ENCODE peak calls at places on chromosomes 16 and 17, in nine cellular contexts. J is adrenal gland; I is prostate gland; G is cardiac muscle cell; B is heart right ventricle; Z is right atrium auricular region; V is naive thymus-derived CD4-positive, alpha-beta T cell; K is HL-60; Y is thoracic aorta. P is an unnamed sample.

GRCh38 chr16:46745594-46745993 is 2.5 kb downstream of the MYLK3 start:
- DNase-seq in I (no peak), V (no peak), Z (no peak), J (no peak), Y (no peak), K (no peak), B (no peak), G (no peak), P (no peak)

GRCh38 chr16:31083556-31083955 is 5.2 kb downstream of the PRSS53 start:
- DNase-seq in G (no peak), Y (no peak), I (no peak), B (no peak), J (no peak), V (no peak), Z (no peak), K (no peak), P (no peak)

GRCh38 chr17:72422505-72423285 is 301.9 kb downstream of the SOX9 start:
- DNase-seq in K (no peak), I (no peak), J (no peak), Z (peak), V (no peak), B (peak), Y (no peak), G (peak), P (peak)

GRCh38 chr17:57557793-57558681 is 187.1 kb downstream of the CCDC182 start:
- DNase-seq in J (no peak), K (no peak), Z (no peak), B (no peak), V (no peak), G (no peak), I (no peak), Y (no peak), P (peak)

GRCh38 chr17:81453712-81454111 is 58.5 kb downstream of the BAHCC1 start:
- DNase-seq in K (peak), J (no peak), G (no peak), Y (no peak), Z (no peak), I (no peak), V (peak), B (no peak), P (no peak)

GRCh38 chr17:57114085-57114673 is 29.1 kb downstream of the AKAP1 start:
- DNase-seq in Y (no peak), B (peak), K (peak), G (peak), Z (no peak), I (no peak), V (peak), J (peak), P (no peak)

GRCh38 chr17:27339836-27340550 is 46.1 kb downstream of the WSB1 start:
- DNase-seq in K (no peak), B (no peak), Y (no peak), G (no peak), I (no peak), V (no peak), Z (no peak), J (no peak), P (peak)

GRCh38 chr17:32833526-32833925 is 43.4 kb downstream of the MYO1D start:
- DNase-seq in Y (no peak), J (no peak), V (no peak), Z (no peak), B (no peak), I (no peak), K (no peak), G (no peak), P (no peak)

GRCh38 chr17:59330314-59330942 is 1.0 kb upstream of the YPEL2 start:
- DNase-seq in I (peak), G (peak), K (no peak), Z (peak), Y (no peak), J (peak), V (peak), B (peak), P (no peak)

GRCh38 chr16:89113152-89113547 is 19.5 kb downstream of the ACSF3 start:
- DNase-seq in I (no peak), G (no peak), Z (no peak), B (no peak), J (no peak), Y (no peak), V (no peak), K (no peak), P (no peak)

GRCh38 chr17:40032322-40033320 is 17.4 kb downstream of the CSF3 start:
- DNase-seq in Z (no peak), Y (no peak), B (peak), V (no peak), G (no peak), J (no peak), I (no peak), K (no peak), P (no peak)

GRCh38 chr17:40322417-40323315 is 13.7 kb downstream of the RARA start:
- DNase-seq in I (no peak), G (no peak), Y (peak), Z (no peak), J (peak), K (peak), B (peak), V (peak), P (no peak)

GRCh38 chr16:16833165-16833564 is 454.2 kb downstream of the NPIPA7 start:
- DNase-seq in Z (no peak), G (no peak), B (no peak), K (no peak), I (no peak), Y (no peak), V (no peak), J (no peak), P (no peak)

GRCh38 chr16:84319146-84319760 is 24.6 kb downstream of the WFDC1 start:
- DNase-seq in K (no peak), I (no peak), Y (no peak), B (no peak), Z (no peak), G (no peak), J (no peak), V (no peak), P (no peak)

GRCh38 chr17:29251969-29252866 is 5.6 kb downstream of the CRYBA1 start:
- DNase-seq in Z (no peak), B (no peak), I (no peak), V (no peak), J (no peak), Y (no peak), K (no peak), G (peak), P (no peak)

GRCh38 chr17:29253037-29253436 is 6.4 kb downstream of the CRYBA1 start:
- DNase-seq in K (no peak), B (no peak), V (no peak), G (no peak), I (no peak), J (no peak), Y (no peak), Z (no peak), P (no peak)

GRCh38 chr17:29248845-29249244 is 2.2 kb downstream of the CRYBA1 start:
- DNase-seq in K (no peak), I (no peak), J (no peak), Z (no peak), Y (no peak), B (no peak), V (no peak), G (no peak), P (no peak)

GRCh38 chr17:29251184-29251583 is 4.5 kb downstream of the CRYBA1 start:
- DNase-seq in J (no peak), G (no peak), Y (no peak), I (no peak), B (no peak), K (no peak), Z (no peak), V (no peak), P (no peak)

GRCh38 chr17:29250666-29251065 is 4.0 kb downstream of the CRYBA1 start:
- DNase-seq in Z (no peak), V (no peak), B (no peak), K (no peak), Y (no peak), J (no peak), G (no peak), I (no peak), P (no peak)
- H3K4me3 ChIP-seq in Z (no peak), V (no peak), B (no peak), K (no peak), Y (no peak), J (no peak), G (no peak), I (no peak), P (no peak)

DNA sequence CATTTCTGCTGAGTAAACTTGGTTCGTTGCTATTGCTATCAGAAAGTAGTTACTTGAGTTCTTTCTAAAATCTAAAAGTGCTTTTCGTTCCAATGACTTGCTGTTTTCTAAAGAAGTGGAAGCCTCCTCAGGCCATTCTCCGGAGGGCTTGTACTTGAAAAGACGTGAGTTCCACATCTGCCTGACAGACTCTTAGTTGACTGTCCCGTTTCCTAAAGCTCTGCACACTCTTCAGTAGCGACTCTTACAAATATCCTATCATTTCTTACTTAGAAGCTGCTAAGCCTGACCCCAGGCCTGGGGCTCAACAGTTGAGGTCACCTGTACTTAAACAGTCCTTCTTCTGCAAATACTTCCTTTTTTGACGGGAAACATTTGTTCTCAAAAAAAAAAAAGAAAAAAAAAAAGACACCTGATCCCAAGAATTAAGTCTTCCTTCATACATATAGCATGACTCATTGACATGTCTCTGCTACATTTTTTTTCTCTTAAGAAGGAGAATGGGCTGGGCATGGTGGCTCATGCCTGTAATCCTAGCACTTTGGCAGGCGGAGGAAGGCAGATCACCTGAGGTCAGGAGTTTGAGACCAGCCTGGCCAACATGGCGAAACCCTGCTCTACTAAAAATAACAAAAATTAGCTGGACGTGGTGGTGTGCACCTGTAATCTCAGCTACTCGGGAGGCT is 61.5 kb downstream of the DHRS7C start:
- DNase-seq in I (no peak), B (no peak), Y (no peak), K (no peak), G (no peak), V (no peak), J (no peak), Z (no peak), P (peak)
- H3K27ac ChIP-seq in I (no peak), B (no peak), Y (no peak), K (no peak), G (no peak), V (no peak), J (no peak), Z (no peak), P (peak)

DNA sequence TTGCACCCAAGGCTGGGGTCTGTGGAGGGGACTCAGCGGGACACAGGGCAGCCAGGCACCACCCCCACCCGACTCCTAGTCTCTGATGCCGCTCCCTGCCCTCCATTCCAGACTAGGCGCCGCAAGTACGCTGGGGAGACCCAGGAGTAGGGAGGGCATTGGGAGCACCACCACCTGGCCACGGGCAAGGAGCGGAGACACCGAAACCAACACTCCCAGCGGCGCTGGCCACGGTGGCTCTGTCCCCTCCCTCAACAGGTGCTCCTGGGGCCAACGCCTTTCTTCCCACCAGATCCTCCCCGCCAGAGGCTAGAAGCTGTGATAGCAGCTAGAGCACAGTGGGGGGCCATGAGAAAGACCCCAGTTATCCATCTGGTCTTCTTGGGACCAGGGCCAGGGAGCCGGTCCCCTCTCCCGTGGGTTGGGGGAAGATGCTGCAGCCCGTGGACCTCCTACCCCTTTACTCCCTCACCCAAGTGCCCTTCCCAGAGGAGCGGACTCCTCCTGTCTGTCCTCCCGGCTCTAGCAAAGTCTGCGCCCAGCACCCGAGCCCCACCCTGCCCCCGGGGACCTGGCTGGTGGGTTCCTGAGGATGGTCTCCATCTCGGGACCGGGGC is 453 bp upstream of the SYNGR3 start:
- DNase-seq in J (no peak), V (no peak), Z (no peak), G (no peak), I (no peak), B (no peak), K (no peak), Y (no peak), P (no peak)
- H3K4me3 ChIP-seq in J (no peak), V (no peak), Z (no peak), G (no peak), I (no peak), B (no peak), K (no peak), Y (no peak), P (no peak)

DNA sequence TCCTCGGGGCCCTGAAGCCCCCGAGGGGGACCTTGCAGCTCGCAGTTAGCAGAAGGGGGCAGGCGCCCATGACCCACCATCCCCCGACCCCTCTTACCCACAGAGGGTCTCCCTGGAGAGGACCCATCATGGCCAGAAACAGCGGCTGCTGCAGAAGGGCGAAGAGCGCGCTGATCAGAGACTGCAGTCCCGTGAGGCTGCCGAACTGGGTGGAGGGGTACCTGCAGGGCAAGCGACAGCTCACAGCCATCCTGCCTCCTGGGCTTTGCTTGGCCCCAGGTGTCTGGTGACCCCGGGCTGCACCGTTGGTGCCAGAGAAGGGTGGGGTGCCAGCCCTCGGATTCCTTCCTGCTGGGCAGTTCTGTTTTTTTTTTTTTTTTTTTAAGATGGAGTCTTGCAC is 13.9 kb upstream of the PITPNA start:
- DNase-seq in G (no peak), I (no peak), K (no peak), Z (no peak), Y (no peak), J (no peak), V (no peak), B (no peak), P (no peak)
- H3K27ac ChIP-seq in G (no peak), I (peak), K (peak), Z (peak), Y (peak), J (peak), V (no peak), B (no peak), P (no peak)

DNA sequence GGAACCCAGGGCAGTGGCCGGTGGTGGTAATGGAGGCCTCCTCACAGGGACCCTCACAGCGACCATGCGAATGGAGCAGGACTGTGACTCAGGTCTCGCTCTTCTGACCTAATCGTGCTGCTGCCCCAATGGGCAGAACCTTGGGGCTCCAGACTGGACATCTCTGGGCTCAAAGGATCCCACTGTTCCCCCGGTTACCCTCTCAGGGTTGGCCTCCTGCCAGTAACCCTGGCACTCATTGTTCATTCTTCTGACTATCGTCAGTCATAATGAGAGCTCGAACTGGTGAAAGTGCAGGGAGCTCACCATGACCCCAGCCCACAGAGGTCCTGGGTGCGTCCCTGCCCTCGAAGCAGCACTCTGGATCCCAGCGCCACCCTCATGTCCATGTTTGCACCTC is 3.9 kb upstream of the NPRL3 start:
- DNase-seq in K (no peak), Z (no peak), J (no peak), I (no peak), B (no peak), Y (no peak), V (no peak), G (no peak), P (no peak)
- H3K4me3 ChIP-seq in K (no peak), Z (no peak), J (no peak), I (no peak), B (no peak), Y (no peak), V (no peak), G (no peak), P (no peak)

DNA sequence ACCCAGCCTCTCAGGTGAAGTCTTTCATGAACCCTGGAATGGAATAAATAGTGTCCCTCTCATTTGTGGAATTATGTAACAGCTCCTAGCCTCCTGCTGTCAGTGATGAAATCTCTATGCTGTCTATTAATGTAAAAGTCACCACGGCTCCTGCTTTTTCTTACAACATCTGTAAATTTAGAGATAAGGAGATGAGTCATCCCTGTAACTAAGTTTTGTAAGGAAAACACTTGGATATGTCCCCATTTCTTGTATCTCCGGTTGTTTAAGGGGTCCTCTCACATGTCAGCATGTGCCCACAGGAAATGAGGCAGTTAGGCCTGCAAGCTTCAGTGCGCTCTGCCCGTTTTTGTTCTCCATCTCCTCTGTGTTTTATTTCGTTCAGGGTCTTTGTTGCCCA is 2.8 kb upstream of the NAT9 start:
- DNase-seq in V (no peak), I (no peak), Z (no peak), J (no peak), B (no peak), Y (no peak), K (peak), G (no peak), P (no peak)
- H3K27ac ChIP-seq in V (peak), I (no peak), Z (no peak), J (no peak), B (no peak), Y (no peak), K (peak), G (no peak), P (no peak)

GRCh38 chr16:62036807-62037135 is 533 bp upstream of the CDH8 start:
- DNase-seq in V (no peak), I (no peak), K (no peak), B (no peak), J (no peak), Y (no peak), Z (no peak), G (peak), P (no peak)
- H3K4me3 ChIP-seq in V (no peak), I (no peak), K (no peak), B (peak), J (no peak), Y (peak), Z (peak), G (peak), P (no peak)

DNA sequence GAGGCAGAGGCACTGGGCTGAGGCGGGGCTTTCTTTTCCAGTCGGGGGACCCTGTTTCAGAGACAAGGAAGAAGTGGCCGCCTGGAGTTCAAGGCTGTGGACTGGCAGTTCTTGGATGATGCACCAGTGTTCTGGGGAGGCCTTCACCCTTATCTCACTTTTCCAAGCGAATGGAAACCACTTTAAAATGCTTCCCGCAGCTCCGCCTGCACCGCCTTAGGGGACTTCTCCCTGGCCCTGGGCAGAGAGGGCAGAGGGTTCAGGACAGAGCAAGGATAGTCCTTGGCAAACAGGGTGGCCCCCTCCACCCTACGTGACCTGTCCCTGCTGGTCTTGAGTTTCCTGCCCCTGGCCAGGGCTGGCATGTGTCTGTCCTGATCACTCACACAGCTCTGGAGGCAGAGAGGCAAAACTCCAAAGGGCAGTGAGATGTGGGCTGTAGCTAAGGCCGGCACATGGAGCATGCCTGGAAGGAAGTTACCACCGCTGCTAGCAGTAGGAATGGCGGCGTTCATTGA is 20.6 kb downstream of the RTN4RL1 start:
- DNase-seq in V (no peak), K (no peak), Z (no peak), B (no peak), G (peak), I (no peak), Y (no peak), J (peak), P (no peak)
- H3K27ac ChIP-seq in V (no peak), K (no peak), Z (no peak), B (no peak), G (peak), I (no peak), Y (no peak), J (peak), P (no peak)

GRCh38 chr16:10297341-10298006 is 88.4 kb upstream of the ATF7IP2 start:
- DNase-seq in V (no peak), B (peak), J (no peak), Y (no peak), I (no peak), Z (no peak), G (no peak), K (no peak), P (no peak)
- H3K4me3 ChIP-seq in V (no peak), B (no peak), J (no peak), Y (no peak), I (no peak), Z (no peak), G (no peak), K (no peak), P (no peak)

DNA sequence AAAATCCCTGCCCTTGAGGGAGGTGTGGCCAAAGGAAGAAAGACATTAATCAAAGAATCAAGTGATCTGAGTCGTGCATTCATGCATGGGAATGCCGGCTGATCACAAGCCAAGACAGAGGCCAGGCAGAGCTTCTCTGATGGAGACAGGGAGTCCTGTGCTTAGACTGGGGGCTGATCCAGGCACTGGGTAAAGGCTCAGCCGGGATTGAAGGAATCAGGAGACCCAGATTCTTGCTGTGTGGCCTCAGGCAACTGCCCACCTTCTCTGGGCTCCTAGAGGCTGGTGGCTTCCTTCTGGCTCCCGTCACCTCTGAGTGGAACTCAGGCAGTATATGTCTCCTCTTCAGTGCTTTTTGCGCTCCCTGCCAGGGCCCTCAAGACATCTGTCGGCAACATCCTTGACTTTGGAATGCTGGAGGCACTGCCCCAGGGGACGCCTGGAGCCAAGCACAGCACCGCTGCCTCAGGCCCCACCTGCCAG is 17.7 kb downstream of the RAI1 start:
- DNase-seq in G (peak), B (no peak), J (no peak), V (no peak), Y (no peak), Z (no peak), K (no peak), I (no peak), P (no peak)
- H3K27ac ChIP-seq in G (no peak), B (no peak), J (peak), V (no peak), Y (peak), Z (peak), K (no peak), I (peak), P (no peak)